ENCODE peak calls at places on chromosomes 3 and 15, in ten cellular contexts. F is sigmoid colon, Q is uterus, G is PC-9, K is HFF-Myc, V is dorsolateral prefrontal cortex, X is coronary artery, N is stomach, H is neuronal stem cell, C is fibroblast of lung. I is an unnamed sample.

GRCh38 chr15:69232144-69232543 is 66.6 kb upstream of the PAQR5 start:
- DNase-seq in C (peak), N (no peak), X (no peak), G (no peak), H (no peak), Q (no peak), K (no peak), V (no peak), F (no peak), I (peak)

GRCh38 chr3:11126653-11127052 is 27.6 kb upstream of the HRH1 start:
- DNase-seq in H (no peak), F (no peak), K (no peak), Q (no peak), C (no peak), V (no peak), N (no peak), X (no peak), G (no peak), I (no peak)

GRCh38 chr15:89630260-89630659 is 25.0 kb downstream of the KIF7 start:
- DNase-seq in K (no peak), F (no peak), N (peak), G (no peak), C (no peak), X (no peak), H (no peak), V (no peak), Q (no peak), I (no peak)

GRCh38 chr15:45287400-45287799 is 35.4 kb downstream of the SLC28A2 start:
- DNase-seq in C (no peak), Q (no peak), H (no peak), N (no peak), V (no peak), F (no peak), G (no peak), K (no peak), X (no peak), I (no peak)

GRCh38 chr3:193987186-193987585 is 148.8 kb upstream of the HES1 start:
- DNase-seq in Q (no peak), K (no peak), G (no peak), N (no peak), X (no peak), C (no peak), F (no peak), H (no peak), V (no peak), I (no peak)

GRCh38 chr3:12342151-12342550 is 53.3 kb downstream of the PPARG start:
- DNase-seq in C (no peak), K (no peak), Q (no peak), X (no peak), H (no peak), V (no peak), F (no peak), G (no peak), N (no peak), I (no peak)

GRCh38 chr3:50388021-50388719 is 28.8 kb upstream of the TMEM115 start:
- DNase-seq in Q (no peak), H (no peak), N (no peak), V (no peak), K (no peak), C (no peak), X (no peak), G (no peak), F (no peak), I (no peak)

GRCh38 chr3:1583044-1583443 is 490.2 kb downstream of the CNTN6 start:
- DNase-seq in G (no peak), N (no peak), F (no peak), H (no peak), V (no peak), K (no peak), X (no peak), Q (no peak), C (no peak), I (no peak)

GRCh38 chr3:149536429-149536828 is 61.9 kb downstream of the TM4SF4 start:
- DNase-seq in N (no peak), X (no peak), Q (peak), F (peak), K (no peak), V (peak), C (peak), G (no peak), H (peak), I (no peak)

GRCh38 chr3:127673191-127674098 is 693 bp downstream of the ABTB1 start:
- DNase-seq in F (peak), C (peak), V (peak), Q (peak), G (peak), K (no peak), N (peak), H (no peak), X (peak), I (no peak)

GRCh38 chr3:15536856-15537255 is 15.3 kb upstream of the COLQ start:
- DNase-seq in Q (no peak), F (no peak), N (no peak), K (no peak), X (no peak), C (no peak), G (no peak), V (no peak), H (no peak), I (no peak)

GRCh38 chr3:141454906-141455602 is 31.8 kb upstream of the RASA2 start:
- DNase-seq in X (no peak), G (peak), V (no peak), F (no peak), N (no peak), K (peak), C (peak), Q (no peak), H (peak), I (peak)

GRCh38 chr3:143266936-143267335 is 147.4 kb downstream of the CHST2 start:
- DNase-seq in Q (no peak), G (no peak), V (no peak), X (no peak), N (no peak), H (no peak), F (no peak), C (no peak), K (no peak), I (no peak)

GRCh38 chr3:152196782-152197181 is 71.9 kb upstream of the MBNL1 start:
- DNase-seq in H (no peak), V (no peak), F (no peak), Q (no peak), C (no peak), N (no peak), K (no peak), X (no peak), G (no peak), I (no peak)

GRCh38 chr15:37485056-37485455 is 384.7 kb upstream of the MEIS2 start:
- DNase-seq in F (no peak), K (no peak), C (no peak), V (no peak), Q (no peak), G (no peak), N (no peak), X (no peak), H (no peak), I (no peak)

GRCh38 chr3:27686642-27687041 is 35.5 kb downstream of the EOMES start:
- DNase-seq in Q (no peak), C (peak), H (no peak), V (no peak), X (no peak), N (no peak), K (no peak), G (no peak), F (no peak), I (peak)

GRCh38 chr3:49471856-49472495 is 1.9 kb downstream of the DAG1 start:
- DNase-seq in H (no peak), F (no peak), V (no peak), G (no peak), X (no peak), K (no peak), C (no peak), Q (no peak), N (no peak), I (no peak)

GRCh38 chr3:123683146-123683545 is 98.3 kb upstream of the HACD2 start:
- DNase-seq in N (no peak), G (no peak), F (no peak), X (no peak), V (no peak), C (no peak), H (no peak), Q (no peak), K (no peak), I (no peak)

GRCh38 chr3:53940651-53941050 is 49.0 kb upstream of the SELENOK start:
- DNase-seq in G (no peak), X (no peak), C (no peak), Q (no peak), F (no peak), V (no peak), K (no peak), N (no peak), H (no peak), I (no peak)

GRCh38 chr3:53941174-53941573 is 49.5 kb upstream of the SELENOK start:
- DNase-seq in Q (no peak), G (no peak), X (no peak), H (no peak), K (no peak), N (no peak), V (no peak), F (no peak), C (peak), I (no peak)

GRCh38 chr3:53939081-53939582 is 47.5 kb upstream of the SELENOK start:
- DNase-seq in N (no peak), H (peak), Q (no peak), V (no peak), G (no peak), X (no peak), C (no peak), F (no peak), K (no peak), I (no peak)

GRCh38 chr3:53936347-53936746 is 44.7 kb upstream of the SELENOK start:
- DNase-seq in C (no peak), Q (no peak), X (no peak), K (no peak), N (no peak), V (no peak), G (no peak), F (no peak), H (no peak), I (no peak)

GRCh38 chr3:53938645-53939044 is 47.0 kb upstream of the SELENOK start:
- DNase-seq in K (peak), G (peak), Q (no peak), C (peak), V (no peak), X (no peak), F (no peak), N (peak), H (peak), I (no peak)
- H3K4me3 ChIP-seq in K (no peak), G (no peak), Q (no peak), C (no peak), V (no peak), X (no peak), F (no peak), N (no peak), H (no peak), I (no peak)

GRCh38 chr3:158101330-158102218 is 4.6 kb downstream of the SHOX2 start:
- DNase-seq in X (no peak), G (no peak), V (no peak), C (no peak), N (no peak), Q (no peak), F (no peak), K (no peak), H (no peak), I (no peak)

GRCh38 chr3:158103131-158103955 is 2.9 kb downstream of the SHOX2 start:
- DNase-seq in F (no peak), V (no peak), Q (no peak), X (peak), G (no peak), N (peak), K (no peak), C (no peak), H (no peak), I (no peak)

GRCh38 chr3:158102219-158102612 is 4.0 kb downstream of the SHOX2 start:
- DNase-seq in K (no peak), X (no peak), Q (no peak), F (no peak), V (no peak), N (no peak), H (no peak), G (no peak), C (no peak), I (no peak)

GRCh38 chr3:158103956-158104338 is 2.3 kb downstream of the SHOX2 start:
- DNase-seq in C (no peak), H (no peak), X (no peak), Q (no peak), G (no peak), F (no peak), V (no peak), N (no peak), K (no peak), I (no peak)

GRCh38 chr3:158102660-158103085 is 3.5 kb downstream of the SHOX2 start:
- DNase-seq in F (no peak), N (no peak), G (no peak), H (no peak), V (no peak), X (no peak), K (no peak), Q (no peak), C (no peak), I (no peak)
- H3K4me3 ChIP-seq in F (no peak), N (no peak), G (no peak), H (no peak), V (no peak), X (peak), K (peak), Q (no peak), C (no peak), I (peak)

GRCh38 chr3:71253169-71253568 is 330.4 kb downstream of the FOXP1 start:
- DNase-seq in N (no peak), V (no peak), C (no peak), G (no peak), K (no peak), H (no peak), X (no peak), F (no peak), Q (no peak), I (no peak)

GRCh38 chr3:71254251-71254650 is 329.3 kb downstream of the FOXP1 start:
- DNase-seq in H (no peak), K (no peak), V (no peak), C (no peak), X (no peak), F (no peak), Q (no peak), N (peak), G (no peak), I (no peak)

GRCh38 chr3:71252466-71252865 is 331.1 kb downstream of the FOXP1 start:
- DNase-seq in G (no peak), X (no peak), C (no peak), Q (no peak), V (no peak), K (no peak), H (no peak), F (no peak), N (no peak), I (no peak)

GRCh38 chr3:71250026-71250425 is 333.5 kb downstream of the FOXP1 start:
- DNase-seq in G (no peak), C (no peak), F (no peak), V (no peak), Q (no peak), X (no peak), H (no peak), K (no peak), N (no peak), I (no peak)

DNA sequence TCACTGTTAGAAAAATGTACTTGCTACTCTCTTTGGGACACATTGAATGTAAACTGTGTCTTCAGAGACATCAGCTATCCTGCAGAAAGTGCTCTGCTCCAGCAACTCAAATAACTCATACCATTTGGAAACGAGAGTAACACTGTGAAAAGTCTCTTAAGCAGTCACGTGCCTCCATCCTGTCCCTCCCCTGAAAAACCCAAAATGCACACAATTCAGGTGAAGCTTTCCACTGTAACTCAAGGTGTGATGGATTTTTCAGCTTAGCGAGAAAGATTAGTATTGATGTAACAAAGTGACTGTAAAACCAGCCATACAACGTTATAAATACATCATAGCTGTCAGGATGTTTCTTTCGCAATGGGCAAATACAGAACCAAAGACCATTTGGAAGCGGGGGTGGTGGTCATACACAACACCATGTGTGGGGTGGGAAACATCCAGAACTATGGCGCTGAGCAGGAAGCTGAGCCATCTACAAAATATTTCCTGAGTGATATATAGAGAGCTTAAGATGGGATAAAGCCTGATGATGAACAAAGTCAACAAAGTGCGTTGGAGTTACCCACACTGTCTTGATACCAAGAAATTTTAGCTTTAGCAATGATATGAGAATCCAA is 332.3 kb downstream of the FOXP1 start:
- DNase-seq in X (no peak), F (no peak), H (no peak), C (peak), N (no peak), V (no peak), Q (no peak), K (peak), G (no peak), I (peak)
- H3K4me3 ChIP-seq in X (no peak), F (no peak), H (no peak), C (no peak), N (no peak), V (no peak), Q (no peak), K (no peak), G (no peak), I (no peak)

GRCh38 chr15:81023483-81024264 is 23.0 kb downstream of the TLNRD1 start:
- DNase-seq in V (peak), H (no peak), K (peak), F (peak), G (peak), C (peak), N (no peak), X (peak), Q (peak), I (peak)
- H3K4me3 ChIP-seq in V (peak), H (no peak), K (no peak), F (no peak), G (no peak), C (no peak), N (no peak), X (peak), Q (no peak), I (peak)

DNA sequence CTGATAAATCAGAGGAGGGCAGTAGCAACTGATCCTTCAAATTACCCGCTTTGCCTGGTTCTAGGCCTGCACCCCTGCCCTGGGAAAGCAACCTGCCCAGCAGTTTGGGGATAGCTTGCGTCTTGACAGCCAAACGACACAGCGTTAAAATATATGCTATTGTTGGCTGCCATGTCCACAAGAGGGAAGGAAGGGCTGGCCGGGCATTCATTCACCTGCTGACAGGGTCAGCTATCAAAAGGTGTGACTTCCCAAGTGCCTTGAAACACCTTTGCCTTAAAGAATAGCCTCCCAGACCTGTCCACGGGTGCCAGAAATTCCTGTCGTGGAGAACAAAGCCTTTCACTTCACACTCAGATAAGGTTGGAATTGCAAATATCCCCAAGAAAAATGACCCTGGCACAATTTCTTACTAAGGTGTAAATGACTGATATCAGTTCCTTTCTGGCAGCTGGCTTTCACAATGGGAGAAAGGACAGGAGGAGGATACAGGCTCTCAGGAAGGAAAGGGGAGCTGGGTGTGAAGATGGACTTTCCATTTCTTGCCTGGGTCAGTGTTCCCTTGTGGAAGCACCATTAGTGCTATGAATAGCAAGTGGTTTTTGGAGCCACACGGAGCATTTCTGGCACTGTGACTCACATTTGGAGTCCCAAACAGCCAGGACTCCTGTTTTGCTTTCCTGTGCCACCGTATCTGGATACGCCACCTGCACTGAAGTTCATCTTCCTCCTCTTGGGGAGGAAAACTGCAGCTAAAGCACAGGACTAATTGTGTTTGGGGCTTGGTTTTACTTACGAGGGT is 19.2 kb downstream of the ALDH1A3 start:
- DNase-seq in X (no peak), H (no peak), V (no peak), C (no peak), K (no peak), F (peak), N (no peak), G (no peak), Q (no peak), I (no peak)
- H3K4me3 ChIP-seq in X (no peak), H (no peak), V (no peak), C (no peak), K (no peak), F (no peak), N (no peak), G (no peak), Q (no peak), I (no peak)

GRCh38 chr3:71662553-71662952 is 62.6 kb downstream of the EIF4E3 start:
- DNase-seq in Q (no peak), H (no peak), N (no peak), C (no peak), K (no peak), X (no peak), F (no peak), G (no peak), V (no peak), I (no peak)

GRCh38 chr3:71658131-71658530 is 67.1 kb downstream of the EIF4E3 start:
- DNase-seq in G (no peak), Q (peak), V (peak), X (peak), H (no peak), N (peak), F (peak), C (peak), K (no peak), I (no peak)

GRCh38 chr3:71662056-71662455 is 63.1 kb downstream of the EIF4E3 start:
- DNase-seq in K (no peak), N (no peak), V (no peak), X (no peak), F (no peak), Q (no peak), G (no peak), H (no peak), C (no peak), I (no peak)

GRCh38 chr3:71659758-71660666 is 65.2 kb downstream of the EIF4E3 start:
- DNase-seq in X (no peak), V (peak), F (no peak), N (no peak), Q (no peak), C (peak), H (no peak), K (no peak), G (no peak), I (no peak)
- H3K4me3 ChIP-seq in X (no peak), V (no peak), F (no peak), N (no peak), Q (no peak), C (no peak), H (no peak), K (no peak), G (no peak), I (no peak)

GRCh38 chr3:71579301-71579933 is 4.1 kb downstream of the FOXP1 start:
- DNase-seq in N (no peak), K (no peak), X (no peak), G (no peak), F (no peak), V (no peak), Q (no peak), C (no peak), H (no peak), I (no peak)
- H3K4me3 ChIP-seq in N (peak), K (no peak), X (peak), G (no peak), F (peak), V (peak), Q (peak), C (no peak), H (no peak), I (peak)

DNA sequence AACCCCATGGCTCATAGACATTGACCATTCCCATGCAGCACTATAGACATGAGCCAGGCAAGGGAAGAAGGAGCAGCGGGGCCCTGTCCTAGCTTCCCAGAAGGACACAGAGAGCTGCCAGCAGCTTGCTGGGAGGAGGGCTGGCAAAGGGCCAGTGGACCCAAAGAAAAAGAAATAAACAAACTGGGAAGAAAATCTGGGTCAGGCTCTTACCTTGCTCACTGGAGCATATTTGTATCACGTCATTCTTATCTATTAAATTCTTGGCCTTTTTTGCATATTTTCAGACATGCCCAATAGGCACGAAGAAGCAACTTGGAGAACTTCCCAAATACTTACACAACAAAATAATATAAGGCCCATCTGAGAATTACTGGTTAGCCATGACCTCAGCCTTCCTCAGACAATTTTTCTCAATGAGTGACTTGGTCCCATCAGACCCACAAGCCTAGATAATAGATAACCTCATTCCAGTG is 28.4 kb downstream of the RASGRP1 start:
- DNase-seq in N (peak), F (peak), V (peak), Q (peak), K (no peak), G (no peak), X (no peak), C (peak), H (no peak), I (peak)
- H3K4me3 ChIP-seq in N (no peak), F (no peak), V (no peak), Q (no peak), K (no peak), G (no peak), X (no peak), C (no peak), H (no peak), I (no peak)